ENCODE peak calls at places on chromosomes 4 and X, in five cellular contexts. L is trophoblast cell; I is Kasumi-1; D is activated CD8-positive, alpha-beta memory T cell treated with anti-CD3 and anti-CD28 coated beads for 1 hour; O is C1 segment of cervical spinal cord. C is an unnamed sample.

GRCh38 chrX:9231491-9231890 is 197.6 kb upstream of the FAM9B start:
- DNase-seq in L (peak; percentile 62), I (no peak), D (no peak), O (no peak), C (no peak)

GRCh38 chr4:80266902-80267380 is 477 bp downstream of the FGF5 start:
- DNase-seq in L (no peak), I (peak; percentile 58), D (no peak), O (no peak), C (peak; percentile 23)

GRCh38 chr4:123557857-123558536 is 161.4 kb downstream of the SPRY1 start:
- DNase-seq in L (no peak), I (no peak), D (no peak), O (no peak), C (no peak)

GRCh38 chr4:66949424-66949823 is 595.9 kb downstream of the CENPC start:
- DNase-seq in L (peak; percentile 1), I (peak; percentile 94), D (no peak), O (no peak), C (no peak)

GRCh38 chr4:95107635-95108034 is 349.9 kb downstream of the BMPR1B start:
- DNase-seq in L (no peak), I (no peak), D (no peak), O (no peak), C (no peak)

GRCh38 chr4:118682928-118683327 is 2.3 kb upstream of the METTL14 start:
- DNase-seq in L (peak; percentile 43), I (peak; percentile 54), D (no peak), O (no peak), C (no peak)

GRCh38 chr4:85607624-85608023 is 132.7 kb downstream of the ARHGAP24 start:
- DNase-seq in L (no peak), I (no peak), D (no peak), O (no peak), C (no peak)

GRCh38 chr4:40547446-40548132 is 82.1 kb downstream of the RBM47 start:
- DNase-seq in L (no peak), I (no peak), D (no peak), O (no peak), C (no peak)

GRCh38 chr4:94976371-94977011 is 218.7 kb downstream of the BMPR1B start:
- DNase-seq in L (no peak), I (no peak), D (no peak), O (no peak), C (no peak)

GRCh38 chrX:101708180-101708579 is 48.5 kb upstream of the ARMCX2 start:
- DNase-seq in L (peak; percentile 53), I (no peak), D (no peak), O (no peak), C (no peak)

GRCh38 chrX:50718791-50719190 is 95.2 kb downstream of the SHROOM4 start:
- DNase-seq in L (no peak), I (no peak), D (no peak), O (no peak), C (no peak)

GRCh38 chr4:94519925-94520789 is 68.4 kb downstream of the PDLIM5 start:
- DNase-seq in L (no peak), I (peak; percentile 9), D (no peak), O (no peak), C (no peak)

GRCh38 chr4:87985097-87985886 is 9.8 kb downstream of the SPP1 start:
- DNase-seq in L (peak; percentile 29), I (peak; percentile 52), D (no peak), O (peak; percentile 67), C (peak; percentile 39)

GRCh38 chrX:153551135-153551534 is 33.7 kb downstream of the ATP2B3 start:
- DNase-seq in L (peak; percentile 69), I (no peak), D (no peak), O (no peak), C (no peak)

GRCh38 chr4:55399581-55399980 is 3.8 kb downstream of the TMEM165 start:
- DNase-seq in L (no peak), I (no peak), D (no peak), O (no peak), C (no peak)

GRCh38 chr4:10002278-10002677 is 19.0 kb downstream of the SLC2A9 start:
- DNase-seq in L (no peak), I (no peak), D (no peak), O (no peak), C (no peak)

GRCh38 chr4:121873604-121874003 is 3.3 kb upstream of the BBS7 start:
- DNase-seq in L (peak; percentile 29), I (no peak), D (no peak), O (no peak), C (no peak)